ENCODE peak calls at places on chromosomes 3 and 15, in five cellular contexts. K is activated naive CD8-positive, alpha-beta T cell treated with anti-CD3 and anti-CD28 coated beads for 36 hours; Y is Right ventricle myocardium superior; O is Daoy; M is uterus. H is an unnamed sample.
A peak's percentile ranks its signal among the peaks of the same experiment; 100 is the strongest.

GRCh38 chr3:141960731-141961130 is 84.3 kb downstream of the ATP1B3 start:
- DNase-seq in Y (no peak), K (no peak), O (peak; percentile 75), M (no peak), H (peak; percentile 50)

GRCh38 chr3:52890735-52891134 is 6.6 kb downstream of the STIMATE start:
- DNase-seq in O (no peak), K (peak; percentile 53), Y (no peak), M (no peak), H (no peak)

GRCh38 chr3:23041918-23042696 is 161.0 kb upstream of the UBE2E2 start:
- DNase-seq in K (no peak), O (no peak), Y (no peak), M (no peak), H (peak; percentile 15)

GRCh38 chr15:39788800-39789565 is 6.3 kb upstream of the FSIP1 start:
- DNase-seq in K (no peak), M (no peak), Y (no peak), O (no peak), H (no peak)

GRCh38 chr15:75674366-75674765 is 26.7 kb downstream of the SNX33 start:
- DNase-seq in Y (no peak), K (no peak), M (no peak), O (no peak), H (no peak)

GRCh38 chr3:76500746-76501275 is 539.1 kb upstream of the ROBO2 start:
- DNase-seq in K (no peak), O (no peak), Y (no peak), M (no peak), H (peak; percentile 10)

GRCh38 chr15:85404156-85404921 is 23.9 kb downstream of the AKAP13 start:
- DNase-seq in O (no peak), Y (no peak), K (no peak), M (no peak), H (no peak)

GRCh38 chr3:101070260-101071121 is 77.3 kb upstream of the ABI3BP start:
- DNase-seq in Y (peak; percentile 77), M (no peak), K (peak; percentile 55), O (peak; percentile 51), H (peak; percentile 29)